ENCODE peak calls at places on chromosomes 16 and 17, in nine cellular contexts. N, M, O, Y, E, G, R, J and U are unnamed samples.

GRCh38 chr17:73308017-73308823 is 3.6 kb downstream of the CDC42EP4 start:
- DNase-seq in R (peak), M (no peak), N (no peak), G (peak), Y (peak), O (no peak), J (peak), E (no peak), U (no peak)

GRCh38 chr17:2511462-2512369 is at the start of gene METTL16:
- DNase-seq in G (peak), N (peak), R (peak), M (peak), J (peak), E (peak), O (peak), Y (peak), U (peak)

GRCh38 chr16:4936181-4936990 is 562 bp downstream of the PPL start:
- DNase-seq in N (peak), R (no peak), O (peak), E (no peak), G (peak), M (no peak), J (no peak), Y (no peak), U (peak)

GRCh38 chr17:47717261-47717697 is 15.8 kb upstream of the TBX21 start:
- DNase-seq in R (no peak), Y (no peak), O (no peak), N (no peak), E (no peak), J (no peak), M (no peak), G (no peak), U (no peak)

GRCh38 chr17:62017496-62017895 is 47.6 kb downstream of the MED13 start:
- DNase-seq in R (peak), M (no peak), G (no peak), E (no peak), O (no peak), J (peak), Y (peak), N (no peak), U (no peak)

GRCh38 chr17:38798614-38799500 is 499 bp downstream of the PIP4K2B start:
- DNase-seq in N (no peak), G (peak), O (no peak), J (peak), M (peak), E (peak), R (peak), Y (peak), U (peak)

GRCh38 chr16:17454331-17454730 is 16.4 kb downstream of the XYLT1 start:
- DNase-seq in Y (no peak), O (no peak), G (no peak), E (no peak), M (no peak), R (no peak), N (no peak), J (no peak), U (no peak)

GRCh38 chr16:24511174-24511573 is 28.2 kb upstream of the RBBP6 start:
- DNase-seq in O (no peak), M (no peak), J (no peak), E (no peak), R (no peak), N (no peak), Y (no peak), G (no peak), U (no peak)

GRCh38 chr16:88063201-88063773 is 112.1 kb downstream of the BANP start:
- DNase-seq in R (peak), E (no peak), Y (peak), M (no peak), N (no peak), J (peak), O (no peak), G (no peak), U (no peak)

GRCh38 chr17:1643999-1644492 is 1.5 kb downstream of the SCARF1 start:
- DNase-seq in N (peak), O (no peak), E (no peak), J (no peak), R (no peak), G (no peak), Y (no peak), M (no peak), U (no peak)

GRCh38 chr16:46844771-46845170 is 13.8 kb upstream of the C16orf87 start:
- DNase-seq in E (no peak), Y (peak), O (no peak), J (peak), G (no peak), N (no peak), M (no peak), R (no peak), U (no peak)

GRCh38 chr17:40318835-40319332 is 9.9 kb downstream of the RARA start:
- DNase-seq in R (no peak), Y (no peak), E (no peak), M (no peak), N (peak), J (no peak), G (peak), O (no peak), U (peak)

GRCh38 chr17:11331790-11332526 is 90.9 kb downstream of the SHISA6 start:
- DNase-seq in R (no peak), G (no peak), J (no peak), O (no peak), N (no peak), Y (no peak), M (no peak), E (no peak), U (no peak)

GRCh38 chr16:11750056-11750455 is 7.4 kb upstream of the TXNDC11 start:
- DNase-seq in G (no peak), Y (no peak), O (no peak), R (no peak), N (no peak), E (no peak), M (no peak), J (no peak), U (no peak)

GRCh38 chr16:2853531-2854073 is 4.4 kb downstream of the PRSS22 start:
- DNase-seq in M (no peak), E (no peak), J (no peak), O (no peak), R (no peak), N (peak), Y (no peak), G (peak), U (no peak)

GRCh38 chr16:11621920-11622651 is 35.4 kb upstream of the LITAF start:
- DNase-seq in R (no peak), G (no peak), E (no peak), Y (no peak), M (peak), O (no peak), N (peak), J (no peak), U (peak)

GRCh38 chr16:4882261-4882632 is 35.0 kb downstream of the UBN1 start:
- DNase-seq in J (peak), G (no peak), E (no peak), O (no peak), Y (no peak), M (no peak), R (peak), N (no peak), U (no peak)

GRCh38 chr17:80584171-80584905 is 39.7 kb downstream of the RPTOR start:
- DNase-seq in M (no peak), G (no peak), J (no peak), O (no peak), E (no peak), Y (peak), N (no peak), R (no peak), U (no peak)

GRCh38 chr16:54477766-54478165 is 191.2 kb upstream of the IRX3 start:
- DNase-seq in R (no peak), Y (no peak), N (no peak), O (no peak), E (no peak), G (no peak), M (no peak), J (no peak), U (peak)

GRCh38 chr16:66344533-66345145 is 21.9 kb upstream of the CDH5 start:
- DNase-seq in G (no peak), M (peak), E (no peak), R (peak), J (peak), Y (peak), N (peak), O (no peak), U (no peak)

GRCh38 chr17:42586514-42587230 is 9.1 kb upstream of the PSMC3IP start:
- DNase-seq in N (peak), R (no peak), Y (no peak), E (no peak), M (no peak), J (no peak), O (no peak), G (no peak), U (no peak)

GRCh38 chr17:39872700-39873099 is 4.7 kb downstream of the ZPBP2 start:
- DNase-seq in E (no peak), R (no peak), Y (no peak), M (no peak), G (no peak), N (no peak), J (no peak), O (no peak), U (no peak)

GRCh38 chr17:75288784-75289121 is 480 bp downstream of the SLC25A19 start:
- DNase-seq in Y (no peak), M (no peak), G (no peak), J (no peak), E (no peak), R (no peak), O (peak), N (no peak), U (no peak)

GRCh38 chr17:5541610-5542202 is 42.6 kb downstream of the NLRP1 start:
- DNase-seq in G (no peak), N (no peak), Y (no peak), M (no peak), E (no peak), R (no peak), O (no peak), J (no peak), U (no peak)
- TF ChIP-seq CTCF in G (no peak), N (no peak), Y (no peak), M (no peak), E (no peak), R (no peak), O (peak), J (no peak), U (no peak)

DNA sequence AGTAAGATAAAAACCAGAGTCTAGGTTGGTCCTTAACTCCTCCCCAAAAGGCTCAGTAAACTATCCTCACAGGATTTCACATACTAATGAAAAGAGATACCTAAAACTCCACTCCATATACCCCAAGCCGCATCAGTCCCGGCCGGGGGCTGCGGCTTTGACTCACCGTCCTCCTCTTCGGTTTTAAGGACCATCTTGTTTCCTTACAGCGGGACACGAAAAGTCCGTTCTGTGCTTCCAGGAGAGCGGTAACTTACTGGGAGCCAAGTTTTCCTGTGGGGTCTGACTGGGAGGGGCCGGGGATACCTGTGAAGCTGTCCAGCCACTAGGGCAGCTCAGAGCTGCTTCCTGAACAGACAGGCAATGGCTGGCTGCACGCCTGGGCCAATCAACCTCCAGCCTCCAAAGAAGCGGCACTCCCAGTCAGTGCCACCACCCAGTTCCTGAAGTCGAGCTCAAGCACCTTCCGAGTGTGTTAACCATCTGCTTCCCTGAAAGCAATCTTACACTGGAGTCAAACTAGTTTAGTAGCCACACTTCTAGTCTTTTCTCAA is 45.5 kb downstream of the CYTH1 start:
- DNase-seq in Y (no peak), J (no peak), N (peak), M (peak), G (peak), E (no peak), R (no peak), O (no peak), U (no peak)
- TF ChIP-seq CTCF in Y (no peak), J (no peak), N (no peak), M (no peak), G (no peak), E (no peak), R (no peak), O (no peak), U (no peak)

GRCh38 chr17:4295686-4296085 is 31.9 kb upstream of the ANKFY1 start:
- DNase-seq in N (no peak), Y (no peak), M (no peak), G (no peak), R (no peak), E (no peak), O (no peak), J (no peak), U (no peak)

GRCh38 chr17:4297351-4297750 is 33.6 kb upstream of the ANKFY1 start:
- DNase-seq in J (no peak), Y (peak), R (no peak), O (no peak), N (no peak), E (no peak), M (no peak), G (no peak), U (no peak)

GRCh38 chr17:4287710-4288109 is 23.9 kb upstream of the ANKFY1 start:
- DNase-seq in Y (no peak), J (no peak), M (no peak), E (no peak), O (no peak), G (no peak), R (no peak), N (no peak), U (no peak)

DNA sequence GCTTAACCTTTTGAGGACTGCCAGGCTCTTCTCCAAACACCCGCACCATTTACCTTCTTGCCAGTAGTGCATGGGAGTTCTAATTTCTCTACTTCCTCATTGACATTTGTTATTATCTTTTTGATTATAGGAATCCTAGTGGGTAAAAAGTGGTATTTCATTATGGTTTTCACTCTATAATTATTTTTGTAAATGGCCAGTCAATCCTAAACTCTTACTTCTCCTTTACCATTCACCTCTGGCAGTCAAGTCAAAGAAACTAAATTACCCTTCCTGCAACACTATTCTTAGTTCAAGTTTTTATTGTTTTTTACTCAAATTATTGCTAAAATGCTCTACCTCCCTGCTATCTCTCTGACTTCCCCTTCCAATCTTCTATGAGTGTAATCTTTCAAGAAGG is 29.8 kb upstream of the ANKFY1 start:
- DNase-seq in R (no peak), E (no peak), Y (no peak), M (no peak), J (no peak), N (peak), G (no peak), O (no peak), U (no peak)
- TF ChIP-seq CTCF in R (no peak), E (peak), Y (no peak), M (no peak), J (no peak), N (no peak), G (no peak), O (no peak), U (no peak)

DNA sequence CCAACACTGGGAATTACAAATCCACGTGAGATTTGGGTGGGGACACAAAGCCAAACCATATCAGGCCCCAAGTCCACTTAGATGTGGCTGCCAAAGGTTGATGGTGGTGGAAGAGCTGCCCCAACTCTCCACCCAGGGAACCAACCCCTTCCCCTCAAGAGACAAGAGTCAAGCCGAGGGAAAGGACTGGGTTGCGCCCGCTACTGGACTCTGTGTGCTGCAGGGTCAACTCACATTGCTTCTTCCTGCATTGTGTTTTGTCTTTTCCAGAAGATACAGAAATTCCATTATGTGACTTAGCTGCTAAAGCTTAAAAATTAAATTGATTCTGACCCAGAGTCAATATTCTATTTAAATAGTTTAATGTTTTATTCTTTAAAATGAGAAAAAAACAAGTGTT is 58.5 kb downstream of the ADAMTS18 start:
- DNase-seq in Y (no peak), M (peak), E (no peak), O (no peak), G (no peak), R (no peak), N (peak), J (no peak), U (no peak)
- TF ChIP-seq CTCF in Y (peak), M (no peak), E (peak), O (no peak), G (no peak), R (peak), N (peak), J (peak), U (no peak)

GRCh38 chr17:36768355-36768754 is 167.0 kb downstream of the MRM1 start:
- DNase-seq in Y (no peak), R (no peak), M (no peak), N (no peak), E (no peak), G (no peak), J (no peak), O (no peak), U (no peak)
- TF ChIP-seq CTCF in Y (peak), R (no peak), M (no peak), N (no peak), E (no peak), G (no peak), J (peak), O (no peak), U (no peak)

DNA sequence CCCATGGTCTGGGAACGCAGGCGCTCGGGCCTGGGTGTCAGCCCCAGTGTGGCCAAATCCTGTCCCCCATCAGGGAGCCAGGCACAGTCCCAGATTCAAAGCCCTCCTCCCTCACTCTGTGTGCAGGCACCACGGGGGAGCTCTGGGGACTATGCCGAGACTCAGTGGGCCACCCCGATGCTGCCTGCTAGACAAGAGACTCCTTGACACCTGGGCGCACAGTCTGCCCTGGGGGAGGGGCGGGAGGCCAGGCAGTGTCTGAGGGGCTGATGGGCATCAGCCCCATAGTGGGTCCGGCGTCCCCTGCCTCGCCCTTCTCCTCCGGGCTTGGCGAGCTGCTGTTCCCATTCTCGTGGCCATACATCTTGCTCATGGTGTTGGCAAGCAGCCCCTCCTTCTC is 8.5 kb upstream of the CD79B start:
- DNase-seq in R (no peak), Y (no peak), E (no peak), N (no peak), O (no peak), G (no peak), M (no peak), J (no peak), U (no peak)
- TF ChIP-seq CTCF in R (no peak), Y (no peak), E (no peak), N (no peak), O (no peak), G (no peak), M (no peak), J (no peak), U (no peak)

GRCh38 chr17:3600529-3601205 is 8.5 kb downstream of the TRPV1 start:
- DNase-seq in N (no peak), E (no peak), R (no peak), J (no peak), G (no peak), M (no peak), O (no peak), Y (no peak), U (no peak)

GRCh38 chr17:3603119-3603869 is 5.9 kb downstream of the TRPV1 start:
- DNase-seq in R (peak), N (no peak), J (peak), G (no peak), O (no peak), M (no peak), E (no peak), Y (peak), U (no peak)

GRCh38 chr17:3603870-3604259 is 5.3 kb downstream of the TRPV1 start:
- DNase-seq in O (no peak), N (no peak), G (no peak), Y (no peak), E (no peak), J (no peak), M (no peak), R (no peak), U (no peak)

GRCh38 chr17:3598078-3598477 is 11.1 kb downstream of the TRPV1 start:
- DNase-seq in N (no peak), R (no peak), M (no peak), J (no peak), G (no peak), Y (no peak), E (no peak), O (no peak), U (no peak)

DNA sequence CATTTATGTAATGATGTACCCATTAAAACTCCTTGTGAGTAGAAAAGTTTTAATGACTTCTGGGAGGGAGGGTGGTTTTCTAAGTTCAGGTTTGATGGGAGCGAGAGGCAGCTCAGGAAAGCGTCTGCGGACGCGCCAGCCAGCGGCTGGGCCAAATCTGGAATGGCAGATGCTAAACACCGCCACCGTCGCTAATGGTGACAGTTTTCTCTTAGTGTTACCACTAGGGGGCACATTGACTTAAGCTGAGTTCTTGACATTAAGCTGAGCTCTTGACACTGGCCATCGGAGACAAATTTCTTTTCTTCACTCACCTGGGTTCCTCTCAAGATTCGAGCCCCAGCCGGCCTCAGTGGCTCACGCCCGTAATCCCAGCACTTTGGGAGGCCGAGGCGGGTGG is 6.7 kb downstream of the TRPV1 start:
- DNase-seq in R (no peak), Y (peak), E (no peak), M (no peak), N (peak), J (no peak), O (no peak), G (no peak), U (peak)
- TF ChIP-seq CTCF in R (peak), Y (peak), E (peak), M (no peak), N (no peak), J (peak), O (peak), G (peak), U (peak)

GRCh38 chr17:12730931-12731521 is 58.3 kb upstream of the ARHGAP44 start:
- DNase-seq in O (peak), J (peak), Y (peak), R (no peak), M (no peak), G (peak), N (no peak), E (no peak), U (peak)

GRCh38 chr17:12730421-12730820 is 58.9 kb upstream of the ARHGAP44 start:
- DNase-seq in G (no peak), Y (no peak), M (no peak), R (no peak), N (no peak), O (no peak), J (no peak), E (no peak), U (no peak)

GRCh38 chr17:12732366-12732765 is 56.9 kb upstream of the ARHGAP44 start:
- DNase-seq in E (no peak), J (no peak), O (no peak), N (no peak), Y (no peak), R (no peak), M (no peak), G (no peak), U (no peak)

GRCh38 chr17:12729086-12729485 is 60.2 kb upstream of the ARHGAP44 start:
- DNase-seq in G (no peak), R (no peak), O (no peak), N (no peak), J (peak), E (no peak), Y (no peak), M (no peak), U (no peak)

DNA sequence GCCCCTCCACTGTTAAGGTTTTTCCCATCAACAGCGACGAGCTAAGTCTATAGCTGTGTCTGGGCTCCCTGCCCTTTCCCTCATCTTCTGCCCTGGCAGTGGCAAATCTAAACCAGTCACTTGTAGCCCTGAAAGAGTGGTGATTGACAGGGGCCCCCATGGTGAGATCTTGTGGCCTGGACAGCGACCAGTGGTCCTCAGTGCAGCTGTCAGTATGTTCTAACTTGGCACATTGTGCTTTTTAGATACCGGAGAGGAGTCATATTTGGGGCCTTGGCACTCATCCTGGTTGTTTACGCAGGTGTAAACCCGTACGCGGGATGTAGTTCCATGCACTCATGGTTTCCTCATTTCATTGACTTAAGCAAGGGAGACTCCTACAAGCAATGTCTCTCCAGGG is 57.5 kb upstream of the ARHGAP44 start:
- DNase-seq in R (no peak), J (no peak), Y (no peak), G (no peak), O (no peak), M (no peak), E (no peak), N (no peak), U (no peak)
- TF ChIP-seq CTCF in R (no peak), J (no peak), Y (no peak), G (no peak), O (no peak), M (no peak), E (no peak), N (no peak), U (no peak)